ENCODE peak calls at places on chromosome X, in six cellular contexts. I, T, U, N, V and J are unnamed samples.
A peak's percentile ranks its signal among the peaks of the same experiment; 100 is the strongest.

GRCh38 chrX:9899640-9900075 is 67.5 kb upstream of the CLDN34 start:
- DNase-seq in I (no peak), U (no peak), T (no peak), V (no peak), N (no peak), J (no peak)

GRCh38 chrX:1385251-1385794 is 6.6 kb downstream of the SLC25A6 start:
- DNase-seq in T (no peak), N (peak; percentile 53), I (no peak), V (no peak), U (no peak), J (no peak)

GRCh38 chrX:56783996-56784620 is 55.1 kb downstream of the NBDY start:
- DNase-seq in T (no peak), V (no peak), I (no peak), N (no peak), U (no peak), J (no peak)

GRCh38 chrX:25432396-25432795 is 416.6 kb upstream of the ARX start:
- DNase-seq in V (no peak), U (no peak), I (no peak), N (no peak), T (no peak), J (no peak)

GRCh38 chrX:119981286-119982070 is 37.9 kb upstream of the NKAP start:
- DNase-seq in N (no peak), T (no peak), I (no peak), U (no peak), V (no peak), J (peak; percentile 46)

GRCh38 chrX:50456712-50457484 is 13.7 kb downstream of the DGKK start:
- DNase-seq in U (no peak), T (no peak), I (no peak), N (no peak), V (no peak), J (no peak)

GRCh38 chrX:66676413-66676812 is 37.5 kb upstream of the EDA2R start:
- DNase-seq in U (no peak), I (no peak), V (no peak), T (no peak), N (no peak), J (no peak)

GRCh38 chrX:33190016-33190415 is 21.3 kb downstream of the DMD start:
- DNase-seq in T (no peak), V (no peak), N (no peak), U (no peak), I (no peak), J (no peak)

GRCh38 chrX:131747173-131747572 is 203.3 kb downstream of the OR13H1 start:
- DNase-seq in I (peak; percentile 67), N (no peak), V (no peak), U (peak; percentile 76), T (no peak), J (no peak)

GRCh38 chrX:108437789-108438623 is at the start of gene COL4A6:
- DNase-seq in I (no peak), T (no peak), V (peak; percentile 8), N (no peak), U (no peak), J (peak; percentile 47)

GRCh38 chrX:141176586-141177451 is at the start of gene LDOC1:
- DNase-seq in V (peak; percentile 79), U (peak; percentile 73), N (peak; percentile 83), I (peak; percentile 86), T (peak; percentile 64), J (peak; percentile 92)

GRCh38 chrX:44244008-44244407 is 99.5 kb downstream of the EFHC2 start:
- DNase-seq in T (no peak), I (no peak), V (no peak), U (no peak), N (no peak), J (peak; percentile 30)

GRCh38 chrX:77788050-77788449 is 2.0 kb upstream of the ATRX start:
- DNase-seq in I (no peak), U (no peak), T (no peak), N (no peak), V (no peak), J (peak; percentile 6)

GRCh38 chrX:101774340-101774739 is 114.7 kb upstream of the ARMCX2 start:
- DNase-seq in T (no peak), N (no peak), V (no peak), I (no peak), U (no peak), J (no peak)

GRCh38 chrX:11416600-11416999 is 123.4 kb downstream of the AMELX start:
- DNase-seq in V (no peak), N (no peak), T (no peak), I (peak; percentile 11), U (no peak), J (no peak)

GRCh38 chrX:120485562-120486520 is 16.7 kb upstream of the LAMP2 start:
- DNase-seq in U (peak; percentile 76), I (peak; percentile 67), N (peak; percentile 79), T (peak; percentile 44), V (peak; percentile 71), J (peak; percentile 78)

GRCh38 chrX:358651-359143 is 28.0 kb downstream of the PPP2R3B start:
- DNase-seq in T (no peak), U (no peak), N (no peak), V (no peak), I (no peak), J (no peak)

GRCh38 chrX:37912286-37912685 is 64.9 kb upstream of the DYNLT3 start:
- DNase-seq in I (no peak), V (no peak), U (no peak), N (no peak), T (no peak), J (peak; percentile 28)

GRCh38 chrX:17692709-17693346 is 44.5 kb upstream of the SCML1 start:
- DNase-seq in T (no peak), I (no peak), N (no peak), U (no peak), V (no peak), J (no peak)

GRCh38 chrX:134520860-134521390 is 61.0 kb downstream of the HPRT1 start:
- DNase-seq in V (no peak), N (no peak), I (no peak), U (no peak), T (no peak), J (peak; percentile 57)

GRCh38 chrX:79524642-79525041 is 157.5 kb upstream of the ITM2A start:
- DNase-seq in T (no peak), N (no peak), U (no peak), I (no peak), V (no peak), J (no peak)

GRCh38 chrX:1400731-1401471 is 9.0 kb upstream of the SLC25A6 start:
- DNase-seq in N (peak; percentile 15), V (peak; percentile 8), I (no peak), T (no peak), U (no peak), J (no peak)

GRCh38 chrX:154013614-154014360 is 5.9 kb downstream of the IRAK1 start:
- DNase-seq in U (peak; percentile 41), I (no peak), T (peak; percentile 44), N (peak; percentile 65), V (peak; percentile 40), J (peak; percentile 56)

GRCh38 chrX:37825225-37825842 is 22.0 kb downstream of the DYNLT3 start:
- DNase-seq in V (no peak), N (no peak), I (peak; percentile 31), T (peak; percentile 44), U (peak; percentile 57), J (peak; percentile 43)

GRCh38 chrX:101079736-101080135 is 1.1 kb downstream of the TMEM35A start:
- DNase-seq in N (no peak), T (no peak), I (no peak), U (no peak), V (no peak), J (no peak)

GRCh38 chrX:128759745-128760144 is 707.5 kb upstream of the ACTRT1 start:
- DNase-seq in U (no peak), I (no peak), T (no peak), V (no peak), N (no peak), J (no peak)

GRCh38 chrX:148416142-148416541 is 84.3 kb upstream of the AFF2 start:
- DNase-seq in U (no peak), V (no peak), T (no peak), N (no peak), I (no peak), J (no peak)

GRCh38 chrX:1389181-1389992 is 2.5 kb downstream of the SLC25A6 start:
- DNase-seq in U (peak; percentile 24), V (no peak), N (peak; percentile 54), T (no peak), I (no peak), J (no peak)

GRCh38 chrX:1767026-1767425 is 152.2 kb downstream of the ASMT start:
- DNase-seq in N (no peak), I (no peak), T (no peak), U (no peak), V (no peak), J (no peak)

GRCh38 chrX:2566044-2566443 is 65.3 kb upstream of the DHRSX start:
- DNase-seq in I (no peak), N (no peak), V (no peak), T (no peak), U (no peak), J (no peak)

GRCh38 chrX:149527705-149528104 is 13.1 kb upstream of the EOLA1 start:
- DNase-seq in N (no peak), U (no peak), T (peak; percentile 34), I (no peak), V (no peak), J (no peak)
- TF ChIP-seq CTCF in N (peak; percentile 33), U (no peak), T (no peak), I (no peak), V (peak; percentile 52), J (peak; percentile 36)

DNA sequence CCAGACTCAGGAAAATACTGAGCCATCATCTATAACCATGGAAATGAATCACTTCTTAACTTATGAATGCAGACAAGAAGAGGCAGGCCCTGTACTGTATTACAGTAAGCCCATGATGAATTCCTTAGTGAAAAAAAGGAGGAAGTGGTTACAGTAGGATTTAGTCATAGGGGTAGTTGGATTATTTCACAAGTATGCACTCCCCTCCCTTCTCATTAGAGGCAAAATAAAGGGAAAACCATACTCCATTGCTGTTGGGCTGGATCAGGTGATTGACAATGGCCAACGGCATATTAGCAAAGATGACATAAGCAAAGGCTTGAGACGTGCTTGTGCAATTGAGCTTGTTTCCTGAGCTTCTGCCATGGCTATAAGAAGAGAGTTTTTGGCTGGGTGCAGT is 181.1 kb upstream of the PRPS2 start:
- DNase-seq in V (no peak), N (no peak), U (no peak), I (no peak), T (no peak), J (no peak)
- H3K4me1 ChIP-seq in V (no peaks in the 10 kb centered on the region), N (no peaks in the 10 kb centered on the region), U (no peaks in the 10 kb centered on the region), I (no peaks in the 10 kb centered on the region), T (no peaks in the 10 kb centered on the region), J (no peaks in the 10 kb centered on the region)

GRCh38 chrX:68808686-68809357 is 20.0 kb upstream of the EFNB1 start:
- DNase-seq in V (peak; percentile 25), N (no peak), T (no peak), U (no peak), I (no peak), J (no peak)

DNA sequence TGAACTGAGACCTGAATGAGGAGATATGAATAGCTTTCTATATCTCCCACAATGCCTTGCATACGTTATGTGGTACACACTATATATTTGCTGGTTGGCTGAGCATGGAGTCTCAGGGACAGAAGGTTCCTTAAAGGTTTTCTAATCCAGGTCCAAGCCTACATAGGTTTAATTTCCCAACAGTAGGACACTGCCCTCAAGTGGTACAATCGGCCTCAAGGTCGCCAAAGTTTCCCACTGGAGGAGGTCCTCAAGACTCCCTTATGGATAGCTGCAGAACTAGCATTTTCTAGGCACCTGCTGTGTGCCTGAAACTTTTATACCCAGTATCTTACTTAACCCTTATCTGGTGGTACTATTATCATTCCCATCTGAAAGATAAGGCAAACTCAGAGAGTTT is 21.0 kb upstream of the EFNB1 start:
- DNase-seq in V (no peak), I (no peak), U (no peak), T (no peak), N (no peak), J (peak; percentile 40)
- TF ChIP-seq CTCF in V (peak; percentile 60), I (no peak), U (no peak), T (no peak), N (peak; percentile 39), J (peak; percentile 37)

GRCh38 chrX:8726031-8726652 is 5.8 kb downstream of the ANOS1 start:
- DNase-seq in I (no peak), V (no peak), U (no peak), N (no peak), T (no peak), J (no peak)
- H3K4me1 ChIP-seq in I (no peaks in the 10 kb centered on the region), V (no peaks in the 10 kb centered on the region), U (peaks cover 9% of the 10 kb centered on the region), N (peaks cover 8% of the 10 kb centered on the region), T (no peaks in the 10 kb centered on the region), J (no peaks in the 10 kb centered on the region)